ENCODE peak calls at places on chromosomes 16 and 17, in eight cellular contexts. F, E, L, J, Q, N, V and C are unnamed samples.

GRCh38 chr16:50902457-50902856 is 160.6 kb downstream of the CYLD start:
- DNase-seq in F (no peak), J (no peak), E (no peak), N (no peak), Q (no peak), V (no peak), L (no peak), C (no peak)

GRCh38 chr16:81053761-81054160 is 18.1 kb downstream of the ATMIN start:
- DNase-seq in F (no peak), N (no peak), Q (no peak), J (no peak), V (no peak), L (no peak), E (no peak), C (no peak)

GRCh38 chr17:44688675-44689491 is 693 bp downstream of the CCDC43 start:
- DNase-seq in F (no peak), N (no peak), Q (peak), J (no peak), L (peak), E (peak), V (no peak), C (no peak)

GRCh38 chr16:49754495-49755290 is 101.2 kb downstream of the ZNF423 start:
- DNase-seq in E (no peak), V (no peak), F (no peak), J (no peak), Q (no peak), L (peak), N (no peak), C (peak)

GRCh38 chr16:22006636-22007035 is 1.3 kb upstream of the MOSMO start:
- DNase-seq in N (no peak), L (no peak), J (no peak), V (no peak), E (no peak), Q (no peak), F (no peak), C (no peak)

GRCh38 chr16:15033309-15033707 is 22.6 kb downstream of the NTAN1 start:
- DNase-seq in V (no peak), J (no peak), F (no peak), Q (no peak), N (no peak), L (no peak), E (no peak), C (no peak)

GRCh38 chr17:68868708-68869107 is 86.5 kb downstream of the ABCA8 start:
- DNase-seq in E (no peak), F (no peak), V (peak), Q (no peak), N (no peak), J (no peak), L (peak), C (no peak)

GRCh38 chr17:17075037-17075755 is 32.9 kb downstream of the MPRIP start:
- DNase-seq in E (no peak), F (no peak), Q (no peak), L (peak), J (no peak), N (peak), V (peak), C (peak)

GRCh38 chr17:28372203-28372944 is 880 bp downstream of the SARM1 start:
- DNase-seq in L (peak), N (no peak), V (peak), E (no peak), F (no peak), J (no peak), Q (peak), C (peak)

GRCh38 chr17:48555616-48556533 is 11.0 kb upstream of the HOXB2 start:
- DNase-seq in J (no peak), V (no peak), Q (no peak), N (no peak), F (no peak), L (no peak), E (no peak), C (no peak)

GRCh38 chr16:89123001-89123830 is 29.6 kb downstream of the ACSF3 start:
- DNase-seq in Q (no peak), V (peak), E (no peak), F (no peak), N (peak), J (no peak), L (no peak), C (peak)

GRCh38 chr17:76727745-76728456 is 1.3 kb downstream of the METTL23 start:
- DNase-seq in J (no peak), Q (no peak), E (no peak), F (no peak), N (no peak), V (no peak), L (no peak), C (no peak)

GRCh38 chr16:64089697-64090096 is 1032.2 kb downstream of the CDH11 start:
- DNase-seq in L (peak), E (no peak), F (no peak), Q (no peak), N (no peak), J (no peak), V (no peak), C (no peak)

GRCh38 chr17:79562117-79562805 is 48.6 kb downstream of the RBFOX3 start:
- DNase-seq in J (no peak), L (no peak), N (peak), Q (no peak), V (no peak), F (no peak), E (no peak), C (no peak)

GRCh38 chr17:50631195-50631907 is 3.3 kb upstream of the ABCC3 start:
- DNase-seq in F (no peak), L (no peak), E (no peak), V (no peak), N (no peak), J (no peak), Q (no peak), C (peak)
- TF ChIP-seq CTCF in F (no peak), L (no peak), E (no peak), V (no peak), N (no peak), J (no peak), Q (no peak), C (no peak)

DNA sequence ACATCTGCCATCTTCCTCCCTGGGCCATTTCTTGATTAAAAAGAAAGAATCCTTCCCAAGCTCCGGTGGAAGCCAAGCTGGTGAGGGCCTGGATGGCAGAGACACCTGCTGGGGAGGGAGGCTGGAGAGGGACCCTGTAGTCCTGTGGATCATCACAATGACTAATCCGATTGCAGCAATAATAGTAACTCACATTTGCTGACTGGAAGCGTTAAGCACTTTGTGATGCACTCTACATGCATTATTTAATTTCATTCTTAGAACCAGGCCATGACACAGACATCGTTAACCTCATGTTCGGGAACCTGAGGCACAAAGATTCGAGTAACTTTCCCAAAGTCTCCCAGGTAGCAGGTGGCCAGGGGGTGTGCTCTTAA is 13.8 kb upstream of the TBX2 start:
- DNase-seq in J (no peak), Q (no peak), L (no peak), E (no peak), N (peak), F (no peak), V (no peak), C (peak)
- TF ChIP-seq CTCF in J (no peak), Q (no peak), L (no peak), E (no peak), N (no peak), F (no peak), V (no peak), C (no peak)

DNA sequence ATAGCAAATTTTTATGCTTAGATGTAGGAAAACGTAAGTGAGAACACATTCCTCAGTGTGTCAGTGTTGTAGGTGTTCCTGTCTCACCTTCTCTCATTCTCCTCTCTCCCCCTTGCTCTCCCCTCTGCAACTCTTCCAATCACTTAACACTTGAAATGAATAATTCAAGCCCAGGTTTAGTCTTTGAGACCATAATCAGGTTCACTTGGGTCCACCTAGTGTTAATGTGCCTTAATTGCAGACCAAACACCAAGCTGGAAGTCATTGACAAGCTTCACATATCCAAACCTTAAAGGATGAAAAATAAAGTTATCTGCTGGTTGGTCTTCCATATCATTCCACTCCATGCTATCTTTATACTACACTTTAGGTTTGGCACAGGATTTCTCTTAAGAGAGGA is 37.0 kb downstream of the STXBP4 start:
- DNase-seq in Q (peak), L (peak), F (no peak), N (no peak), V (no peak), J (peak), E (no peak), C (no peak)
- TF ChIP-seq CTCF in Q (peak), L (peak), F (peak), N (no peak), V (no peak), J (peak), E (peak), C (peak)

GRCh38 chr16:75648265-75649076 is 898 bp downstream of the TERF2IP start:
- DNase-seq in J (no peak), V (peak), N (peak), L (peak), Q (peak), F (peak), E (peak), C (peak)

GRCh38 chr16:75640598-75640997 is 6.9 kb downstream of the KARS1 start:
- DNase-seq in F (no peak), N (no peak), V (no peak), E (no peak), Q (no peak), L (no peak), J (no peak), C (no peak)

GRCh38 chr16:75647492-75648264 is at the start of the genes KARS1 and TERF2IP:
- DNase-seq in V (peak), F (peak), Q (peak), J (peak), N (peak), L (peak), E (peak), C (peak)

GRCh38 chr16:75647138-75647491 is 350 bp downstream of the KARS1 start:
- DNase-seq in L (peak), V (no peak), Q (no peak), E (no peak), N (no peak), F (no peak), J (no peak), C (no peak)

DNA sequence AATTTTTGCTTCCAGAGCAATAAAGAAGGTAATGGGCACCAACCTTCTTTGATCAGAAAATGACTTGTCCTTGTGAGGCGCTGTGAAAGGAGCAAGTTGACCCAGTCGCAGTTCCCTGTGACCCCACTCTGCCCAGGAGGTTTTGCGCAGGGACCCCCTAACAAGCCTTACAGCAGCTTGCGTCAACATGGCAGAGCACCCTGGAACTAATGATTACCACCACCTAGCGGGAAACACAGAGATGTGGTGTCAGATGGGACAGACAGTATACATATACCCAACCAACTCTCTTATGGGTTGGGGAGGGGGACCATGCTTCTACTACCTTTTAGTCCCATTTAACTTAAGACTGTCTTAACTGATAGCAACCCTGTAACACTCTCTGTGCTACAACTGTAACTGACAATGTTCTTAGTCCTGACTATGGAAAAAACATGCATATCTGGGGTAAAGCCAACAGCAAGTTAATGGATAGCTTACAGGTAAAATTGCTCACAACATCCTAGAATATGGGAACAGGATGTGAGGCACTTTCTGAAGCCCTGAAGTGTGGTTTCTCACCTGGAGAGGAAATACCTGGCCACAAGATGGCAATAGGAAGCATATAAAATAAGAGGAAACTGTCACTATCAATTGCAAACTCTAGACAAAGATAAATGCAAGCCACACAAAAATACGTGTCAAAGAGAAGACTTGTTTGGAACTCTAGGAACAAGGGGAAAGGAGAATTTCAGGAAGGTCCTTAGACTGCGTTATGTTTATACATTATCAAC is 3.0 kb downstream of the KARS1 start:
- DNase-seq in Q (no peak), V (no peak), L (no peak), N (no peak), J (no peak), F (no peak), E (no peak), C (no peak)
- TF ChIP-seq CTCF in Q (no peak), V (no peak), L (no peak), N (no peak), J (no peak), F (no peak), E (no peak), C (no peak)

GRCh38 chr17:8187517-8188407 is 2.2 kb downstream of the BORCS6 start:
- DNase-seq in F (peak), J (peak), E (peak), V (peak), N (peak), Q (peak), L (peak), C (peak)

GRCh38 chr17:8188408-8188839 is 1.6 kb downstream of the BORCS6 start:
- DNase-seq in J (no peak), F (no peak), L (no peak), E (no peak), Q (no peak), V (peak), N (no peak), C (no peak)

GRCh38 chr17:8185580-8186445 is 4.2 kb downstream of the BORCS6 start:
- DNase-seq in L (peak), Q (peak), V (peak), J (no peak), N (peak), E (peak), F (peak), C (peak)

GRCh38 chr17:8186446-8186786 is 3.6 kb downstream of the BORCS6 start:
- DNase-seq in L (no peak), J (no peak), F (no peak), N (no peak), Q (no peak), E (no peak), V (no peak), C (no peak)

GRCh38 chr17:8186787-8187516 is 3.0 kb downstream of the BORCS6 start:
- DNase-seq in N (peak), V (peak), L (peak), Q (peak), E (peak), J (peak), F (peak), C (peak)
- TF ChIP-seq CTCF in N (peak), V (no peak), L (peak), Q (peak), E (no peak), J (no peak), F (peak), C (no peak)

GRCh38 chr16:9235837-9236236 is 144.4 kb downstream of the HAPSTR1 start:
- DNase-seq in N (no peak), L (no peak), Q (no peak), E (no peak), F (no peak), J (no peak), V (no peak), C (no peak)
- TF ChIP-seq CTCF in N (no peak), L (no peak), Q (no peak), E (no peak), F (no peak), J (no peak), V (no peak), C (no peak)

GRCh38 chr17:33091271-33091670 is 99.6 kb downstream of the SPACA3 start:
- DNase-seq in L (no peak), V (no peak), F (no peak), Q (no peak), E (no peak), J (no peak), N (no peak), C (no peak)
- TF ChIP-seq CTCF in L (no peak), V (no peak), F (no peak), Q (no peak), E (no peak), J (no peak), N (no peak), C (no peak)

GRCh38 chr17:67378444-67379250 is 1.6 kb downstream of the PITPNC1 start:
- DNase-seq in N (peak), J (no peak), E (peak), Q (peak), V (peak), L (peak), F (peak), C (peak)
- TF ChIP-seq CTCF in N (peak), J (peak), E (peak), Q (peak), V (no peak), L (peak), F (peak), C (peak)

DNA sequence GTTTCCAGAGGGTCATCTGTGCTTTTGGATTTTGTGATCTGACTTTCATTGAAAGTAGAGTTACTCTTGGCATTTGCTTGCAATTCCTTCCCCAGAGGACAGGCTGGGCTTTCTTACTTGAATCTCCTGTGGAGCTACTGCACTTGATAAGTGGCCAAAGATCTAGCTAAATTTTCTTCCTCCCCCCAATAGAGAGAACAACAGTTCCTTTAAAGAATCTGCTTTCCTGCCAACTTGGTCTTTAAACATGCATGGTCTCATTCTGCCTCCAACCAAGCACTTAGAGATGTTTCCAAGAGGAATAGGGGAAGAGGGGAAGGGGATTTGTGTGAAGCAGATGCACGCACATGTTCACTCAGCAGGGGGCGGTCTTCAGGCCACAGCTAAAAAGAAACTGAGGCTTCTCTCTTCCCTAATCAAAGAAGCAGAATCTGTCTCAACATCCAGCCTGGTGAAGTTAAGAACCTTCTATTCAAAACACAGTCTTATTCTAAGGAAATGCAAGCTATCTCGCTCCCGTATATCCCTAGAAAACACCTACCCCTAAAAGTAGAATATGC is 229.6 kb downstream of the ZFHX3 start:
- DNase-seq in V (no peak), J (no peak), F (no peak), Q (no peak), E (no peak), N (no peak), L (peak), C (no peak)
- TF ChIP-seq CTCF in V (no peak), J (peak), F (no peak), Q (no peak), E (peak), N (no peak), L (peak), C (peak)

GRCh38 chr17:29593546-29594440 is 861 bp downstream of the ANKRD13B start:
- DNase-seq in N (peak), J (no peak), V (peak), L (peak), E (no peak), Q (no peak), F (no peak), C (peak)
- TF ChIP-seq CTCF in N (peak), J (no peak), V (no peak), L (peak), E (peak), Q (peak), F (peak), C (no peak)